ENCODE peak calls at places on chromosomes 16 and 17, in nine cellular contexts. K is amygdala; G is Caki2; O is NCI-H2081; F is hypothalamus; A is progenitor cell of endocrine pancreas; J is CD4-positive, alpha-beta T cell; P is stomach; T is stimulated activated CD8-positive, alpha-beta memory T cell treated with anti-CD3 and anti-CD28 coated beads, Interleukin-4, amount 100 ng/mL, for 48 hours. Z is an unnamed sample.

GRCh38 chr17:64635647-64636305 is 26.3 kb downstream of the SMURF2 start:
- DNase-seq in K (no peak), G (no peak), O (no peak), F (no peak), A (no peak), J (no peak), P (no peak), T (no peak), Z (no peak)

GRCh38 chr17:73430165-73430680 is 118.4 kb upstream of the CDC42EP4 start:
- DNase-seq in K (no peak), G (no peak), O (peak), F (no peak), A (no peak), J (no peak), P (no peak), T (no peak), Z (peak)

GRCh38 chr16:57526498-57526897 is 9.9 kb downstream of the CCDC102A start:
- DNase-seq in K (no peak), G (no peak), O (no peak), F (no peak), A (no peak), J (no peak), P (no peak), T (no peak), Z (no peak)

GRCh38 chr17:28404812-28405570 is 1.0 kb downstream of the SLC46A1 start:
- DNase-seq in K (no peak), G (no peak), O (no peak), F (no peak), A (no peak), J (no peak), P (peak), T (no peak), Z (peak)

GRCh38 chr17:64599187-64599676 is 62.9 kb downstream of the SMURF2 start:
- DNase-seq in K (no peak), G (no peak), O (no peak), F (no peak), A (no peak), J (peak), P (peak), T (peak), Z (no peak)

GRCh38 chr17:76537288-76537577 is 276 bp downstream of the CYGB start:
- DNase-seq in K (no peak), G (no peak), O (no peak), F (no peak), A (no peak), J (no peak), P (peak), T (no peak), Z (no peak)

GRCh38 chr17:75109407-75110236 is at the start of gene ARMC7:
- DNase-seq in K (peak), G (peak), O (peak), F (peak), A (peak), J (peak), P (peak), T (peak), Z (peak)

GRCh38 chr17:65204001-65204400 is 66.8 kb downstream of the RGS9 start:
- DNase-seq in K (no peak), G (no peak), O (no peak), F (no peak), A (no peak), J (no peak), P (no peak), T (no peak), Z (no peak)

GRCh38 chr17:81336296-81336929 is 41.3 kb upstream of the SLC38A10 start:
- DNase-seq in K (no peak), G (no peak), O (no peak), F (no peak), A (no peak), J (no peak), P (no peak), T (no peak), Z (no peak)

GRCh38 chr17:74101527-74101926 is 102.0 kb upstream of the RPL38 start:
- DNase-seq in K (no peak), G (no peak), O (no peak), F (no peak), A (no peak), J (no peak), P (no peak), T (no peak), Z (no peak)

GRCh38 chr17:19247423-19247822 is 10.3 kb downstream of the EPN2 start:
- DNase-seq in K (no peak), G (no peak), O (no peak), F (no peak), A (no peak), J (no peak), P (no peak), T (no peak), Z (no peak)

GRCh38 chr17:78089557-78090281 is 38.8 kb downstream of the TMC6 start:
- DNase-seq in K (no peak), G (no peak), O (no peak), F (no peak), A (no peak), J (no peak), P (no peak), T (no peak), Z (no peak)

GRCh38 chr16:14289692-14290340 is 218.7 kb downstream of the MRTFB start:
- DNase-seq in K (no peak), G (peak), O (peak), F (no peak), A (no peak), J (no peak), P (peak), T (peak), Z (peak)

GRCh38 chr16:7057458-7057857 is 275.2 kb upstream of the RBFOX1 start:
- DNase-seq in K (no peak), G (no peak), O (no peak), F (no peak), A (no peak), J (no peak), P (no peak), T (no peak), Z (no peak)

GRCh38 chr17:55435408-55435807 is 13.8 kb upstream of the MMD start:
- DNase-seq in K (no peak), G (no peak), O (no peak), F (no peak), A (no peak), J (no peak), P (no peak), T (no peak), Z (no peak)

GRCh38 chr16:85762970-85763369 is 12.1 kb upstream of the C16orf74 start:
- DNase-seq in K (no peak), G (no peak), O (no peak), F (no peak), A (no peak), J (no peak), P (no peak), T (no peak), Z (no peak)

GRCh38 chr16:20372696-20373095 is 20.2 kb upstream of the UMOD start:
- DNase-seq in K (no peak), G (no peak), O (no peak), F (no peak), A (no peak), J (no peak), P (no peak), T (no peak), Z (no peak)

GRCh38 chr16:50323335-50324011 is 45.3 kb downstream of the BRD7 start:
- DNase-seq in K (no peak), G (peak), O (no peak), F (no peak), A (no peak), J (no peak), P (no peak), T (no peak), Z (peak)

GRCh38 chr17:15883617-15884111 is 61.3 kb upstream of the ADORA2B start:
- DNase-seq in K (no peak), G (peak), O (no peak), F (no peak), A (no peak), J (no peak), P (no peak), T (no peak), Z (no peak)

GRCh38 chr17:70687421-70687820 is 518.1 kb downstream of the KCNJ2 start:
- DNase-seq in K (no peak), G (peak), O (no peak), F (no peak), A (no peak), J (no peak), P (no peak), T (no peak), Z (no peak)

GRCh38 chr17:3978421-3979275 is 14.4 kb upstream of the ATP2A3 start:
- DNase-seq in K (no peak), G (peak), O (no peak), F (no peak), A (no peak), J (no peak), P (peak), T (no peak), Z (no peak)

GRCh38 chr17:39608142-39608541 is 422 bp upstream of the NEUROD2 start:
- DNase-seq in K (no peak), G (no peak), O (no peak), F (no peak), A (no peak), J (no peak), P (no peak), T (no peak), Z (no peak)

GRCh38 chr17:79098282-79098867 is 23.8 kb downstream of the ENGASE start:
- DNase-seq in K (no peak), G (no peak), O (no peak), F (no peak), A (no peak), J (no peak), P (no peak), T (no peak), Z (peak)

GRCh38 chr17:16100737-16101400 is 101.2 kb downstream of the TTC19 start:
- DNase-seq in K (no peak), G (no peak), O (no peak), F (no peak), A (no peak), J (no peak), P (peak), T (no peak), Z (no peak)

GRCh38 chr17:17036520-17036998 is 5.7 kb upstream of the MPRIP start:
- DNase-seq in K (no peak), G (no peak), O (no peak), F (no peak), A (no peak), J (no peak), P (no peak), T (no peak), Z (no peak)